ENCODE peak calls at places on chromosomes 16 and 17, in five cellular contexts. B is RWPE1; O is head of caudate nucleus; T is activated naive CD4-positive, alpha-beta T cell; P is HFF-Myc. S is an unnamed sample.

GRCh38 chr17:72121164-72122001 is 563 bp downstream of the SOX9 start:
- DNase-seq in B (peak), T (no peak), P (no peak), O (peak), S (no peak)

GRCh38 chr16:4081577-4082021 is 34.6 kb downstream of the ADCY9 start:
- DNase-seq in B (no peak), T (no peak), P (no peak), O (peak), S (no peak)

GRCh38 chr17:4566785-4567184 is 6.4 kb upstream of the GGT6 start:
- DNase-seq in O (no peak), T (no peak), B (peak), P (no peak), S (no peak)

GRCh38 chr16:4778050-4778392 is 10.1 kb downstream of the SEPTIN12 start:
- DNase-seq in B (no peak), P (no peak), T (no peak), O (no peak), S (no peak)

GRCh38 chr16:64751906-64752305 is 370.0 kb downstream of the CDH11 start:
- DNase-seq in O (no peak), B (no peak), T (no peak), P (no peak), S (no peak)

GRCh38 chr17:21029032-21029431 is 13.8 kb downstream of the USP22 start:
- DNase-seq in O (no peak), P (no peak), B (peak), T (no peak), S (no peak)

GRCh38 chr17:17348872-17349723 is 45.9 kb downstream of the NT5M start:
- DNase-seq in B (no peak), O (no peak), T (no peak), P (no peak), S (peak)

GRCh38 chr16:74836111-74836671 is 61.6 kb upstream of the FA2H start:
- DNase-seq in O (no peak), T (no peak), P (no peak), B (no peak), S (no peak)

GRCh38 chr17:50329716-50330115 is 16.2 kb upstream of the XYLT2 start:
- DNase-seq in T (no peak), P (no peak), B (no peak), O (no peak), S (no peak)

GRCh38 chr16:50668368-50669008 is 12.6 kb downstream of the SNX20 start:
- DNase-seq in T (no peak), O (no peak), B (no peak), P (no peak), S (no peak)

GRCh38 chr17:73013816-73014663 is 78.4 kb downstream of the SLC39A11 start:
- DNase-seq in O (no peak), T (no peak), B (no peak), P (no peak), S (no peak)

GRCh38 chr16:84526794-84527485 is 22.5 kb upstream of the MEAK7 start:
- DNase-seq in P (no peak), B (no peak), T (no peak), O (no peak), S (no peak)

GRCh38 chr17:18025596-18026407 is 13.2 kb downstream of the ATPAF2 start:
- DNase-seq in T (no peak), O (no peak), P (no peak), B (peak), S (no peak)

GRCh38 chr17:44919411-44919810 is 4.1 kb upstream of the GFAP start:
- DNase-seq in O (no peak), P (no peak), B (no peak), T (no peak), S (no peak)

GRCh38 chr17:38706625-38707298 is 1.7 kb downstream of the MLLT6 start:
- DNase-seq in P (no peak), T (no peak), B (no peak), O (no peak), S (no peak)

GRCh38 chr17:80694085-80694991 is 149.7 kb downstream of the RPTOR start:
- DNase-seq in P (no peak), T (no peak), O (no peak), B (no peak), S (no peak)

GRCh38 chr16:23302045-23302956 is at the start of gene SCNN1B:
- DNase-seq in O (peak), P (no peak), B (no peak), T (no peak), S (no peak)

GRCh38 chr16:13348416-13348815 is 447.0 kb downstream of the SHISA9 start:
- DNase-seq in T (no peak), B (no peak), O (no peak), P (no peak), S (no peak)

GRCh38 chr16:12500771-12501170 is 302.9 kb downstream of the CPPED1 start:
- DNase-seq in O (no peak), T (no peak), B (no peak), P (no peak), S (no peak)

GRCh38 chr17:54256530-54256929 is 433.8 kb downstream of the KIF2B start:
- DNase-seq in T (no peak), B (no peak), O (no peak), P (no peak), S (no peak)

GRCh38 chr16:935684-936083 is 35.1 kb downstream of the LMF1 start:
- DNase-seq in T (no peak), P (no peak), B (no peak), O (no peak), S (no peak)

GRCh38 chr17:13265306-13265705 is 247.5 kb upstream of the ELAC2 start:
- DNase-seq in B (no peak), P (no peak), O (no peak), T (no peak), S (no peak)

GRCh38 chr17:29176500-29177351 is 3.5 kb downstream of the MYO18A start:
- DNase-seq in T (peak), B (peak), O (peak), P (no peak), S (no peak)

GRCh38 chr17:11991461-11991860 is 5.8 kb downstream of the ZNF18 start:
- DNase-seq in B (no peak), P (no peak), O (no peak), T (no peak), S (no peak)

GRCh38 chr16:56777533-56777932 is 47.6 kb downstream of the NUP93 start:
- DNase-seq in B (no peak), P (no peak), T (no peak), O (no peak), S (no peak)

GRCh38 chr17:48604770-48605329 is at the start of gene HOXB6:
- DNase-seq in O (no peak), B (no peak), T (no peak), P (no peak), S (no peak)

S was measured in coronary artery.